ENCODE peak calls at places on chromosomes 6 and 20, in ten cellular contexts. X is Panc1; Q is upper lobe of right lung; E is neuronal stem cell; O is WERI-Rb-1; S is ovary; T is naive thymus-derived CD4-positive, alpha-beta T cell; Y is tibial artery; J is cardiac muscle cell; H is psoas muscle. D is an unnamed sample.

GRCh38 chr6:108562503-108562993 is 1.8 kb downstream of the FOXO3 start:
- DNase-seq in X (peak; percentile 93), Q (peak; percentile 82), E (peak; percentile 47), O (peak; percentile 72), S (peak; percentile 70), T (no peak), Y (peak; percentile 83), J (peak; percentile 72), H (peak; percentile 56), D (peak; percentile 77)

GRCh38 chr6:154705471-154706113 is 27.6 kb upstream of the SCAF8 start:
- DNase-seq in X (peak; percentile 2), Q (no peak), E (no peak), O (no peak), S (no peak), T (no peak), Y (no peak), J (no peak), H (no peak), D (no peak)

GRCh38 chr6:143744593-143745151 is 66.9 kb downstream of the PHACTR2 start:
- DNase-seq in X (no peak), Q (no peak), E (no peak), O (no peak), S (no peak), T (no peak), Y (no peak), J (no peak), H (no peak), D (no peak)

GRCh38 chr20:57450419-57450818 is 59.2 kb downstream of the RBM38 start:
- DNase-seq in X (no peak), Q (peak; percentile 82), E (no peak), O (no peak), S (no peak), T (no peak), Y (peak; percentile 80), J (no peak), H (peak; percentile 41), D (peak; percentile 65)

GRCh38 chr20:31698803-31699718 is 23.6 kb downstream of the BCL2L1 start:
- DNase-seq in X (peak; percentile 99), Q (no peak), E (no peak), O (peak; percentile 33), S (no peak), T (no peak), Y (peak; percentile 86), J (no peak), H (peak; percentile 54), D (peak; percentile 62)

GRCh38 chr20:39851459-39851858 is 837.6 kb downstream of the MAFB start:
- DNase-seq in X (no peak), Q (no peak), E (no peak), O (no peak), S (no peak), T (no peak), Y (no peak), J (no peak), H (no peak), D (no peak)

GRCh38 chr6:124830506-124830905 is 131.7 kb upstream of the RNF217 start:
- DNase-seq in X (no peak), Q (no peak), E (no peak), O (no peak), S (no peak), T (no peak), Y (no peak), J (no peak), H (no peak), D (no peak)

GRCh38 chr6:152552616-152553209 is 84.4 kb downstream of the SYNE1 start:
- DNase-seq in X (peak; percentile 53), Q (peak; percentile 74), E (peak; percentile 54), O (peak; percentile 75), S (peak; percentile 84), T (peak; percentile 5), Y (peak; percentile 68), J (peak; percentile 80), H (peak; percentile 51), D (peak; percentile 57)

DNA sequence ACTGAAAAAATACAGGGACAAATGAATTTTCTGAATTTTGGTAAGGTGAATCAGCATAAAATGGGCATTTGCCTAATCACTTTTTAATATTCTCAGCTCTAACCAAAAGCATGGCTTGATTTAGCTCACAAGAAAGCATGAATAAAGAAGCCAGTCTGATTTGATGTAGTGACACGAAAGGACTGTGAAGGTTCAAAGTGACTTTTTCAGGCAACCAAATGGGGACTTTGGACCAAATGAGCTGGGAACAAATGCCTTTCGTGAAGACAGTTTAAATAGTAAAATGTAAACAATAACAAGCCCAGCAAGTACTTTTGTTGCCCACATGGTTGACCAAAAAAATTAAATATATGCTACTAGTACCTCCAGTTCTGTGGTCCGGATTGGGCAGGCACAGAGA is 12.9 kb upstream of the CBLN4 start:
- DNase-seq in X (no peak), Q (no peak), E (no peak), O (no peak), S (no peak), T (no peak), Y (no peak), J (no peak), H (no peak), D (no peak)
- H3K9me3 ChIP-seq in X (no peaks in the 10 kb centered on the region), Q (no peaks in the 10 kb centered on the region), E (no peaks in the 10 kb centered on the region), O (no peaks in the 10 kb centered on the region), S (no peaks in the 10 kb centered on the region), T (no peaks in the 10 kb centered on the region), Y (no peaks in the 10 kb centered on the region), J (no peaks in the 10 kb centered on the region), H (no peaks in the 10 kb centered on the region), D (no peaks in the 10 kb centered on the region)

GRCh38 chr6:17986656-17987575 is 519 bp downstream of the KIF13A start:
- DNase-seq in X (no peak), Q (peak; percentile 85), E (peak; percentile 42), O (peak; percentile 61), S (peak; percentile 68), T (peak; percentile 12), Y (peak; percentile 87), J (peak; percentile 70), H (peak; percentile 53), D (peak; percentile 69)

GRCh38 chr6:17983712-17984111 is 3.7 kb downstream of the KIF13A start:
- DNase-seq in X (no peak), Q (no peak), E (no peak), O (no peak), S (no peak), T (no peak), Y (no peak), J (no peak), H (no peak), D (no peak)

GRCh38 chr6:17984399-17984798 is 3.0 kb downstream of the KIF13A start:
- DNase-seq in X (no peak), Q (no peak), E (no peak), O (no peak), S (no peak), T (no peak), Y (no peak), J (no peak), H (no peak), D (no peak)

GRCh38 chr6:17985934-17986655 is 1.3 kb downstream of the KIF13A start:
- DNase-seq in X (no peak), Q (no peak), E (no peak), O (no peak), S (no peak), T (no peak), Y (no peak), J (no peak), H (no peak), D (no peak)

DNA sequence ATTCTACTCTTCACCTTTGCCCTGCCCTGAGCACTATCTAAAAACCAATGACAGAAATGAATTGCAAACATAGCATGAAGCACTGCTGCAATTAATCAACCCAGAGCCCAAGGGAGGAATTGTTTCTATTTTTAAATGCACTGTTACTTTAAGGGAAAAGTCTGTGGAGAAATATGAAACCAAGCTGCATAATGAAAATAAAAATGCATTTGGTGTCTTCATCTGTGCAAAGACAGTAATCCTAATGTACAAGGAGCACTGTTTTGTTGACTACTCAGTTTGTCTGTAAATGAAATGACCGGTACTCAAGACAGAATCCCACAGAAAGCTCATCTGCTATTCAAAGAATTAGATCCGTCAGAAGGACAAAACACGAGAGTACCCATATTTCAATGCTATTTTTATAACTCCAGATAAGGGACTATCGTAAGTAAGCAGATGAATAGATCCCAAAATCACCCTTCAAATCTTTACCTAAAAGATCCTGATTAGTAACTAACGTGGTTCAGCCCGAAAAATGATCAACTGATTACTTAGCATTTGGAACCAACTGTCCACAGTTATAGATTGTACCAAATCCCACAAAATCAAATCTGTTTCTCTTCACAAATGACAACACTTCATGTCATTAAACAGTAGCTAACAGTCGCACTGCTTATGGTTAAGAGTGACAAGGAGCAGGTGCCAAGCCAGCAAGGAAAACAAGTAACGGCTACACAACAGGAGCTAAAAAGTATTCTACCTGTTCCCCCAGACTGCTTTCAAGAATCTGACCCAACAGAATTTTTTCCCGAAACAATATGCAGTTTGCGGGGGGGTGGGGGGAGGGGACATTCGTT is 2.4 kb downstream of the KIF13A start:
- DNase-seq in X (no peak), Q (no peak), E (no peak), O (no peak), S (no peak), T (no peak), Y (no peak), J (peak; percentile 53), H (no peak), D (no peak)
- H3K27ac ChIP-seq in X (peak overlapping the region; percentile 39), Q (no peak overlapping the region), E (no peak overlapping the region), O (no peak overlapping the region), S (peak overlapping the region; percentile 28), T (no peak overlapping the region), Y (peak overlapping the region; percentile 90), J (peak overlapping the region; percentile 94), H (peak overlapping the region; percentile 91), D (peak overlapping the region; percentile 99)

GRCh38 chr6:137185290-137185689 is 11.8 kb upstream of the IL22RA2 start:
- DNase-seq in X (no peak), Q (no peak), E (no peak), O (no peak), S (no peak), T (no peak), Y (no peak), J (no peak), H (no peak), D (no peak)

GRCh38 chr6:137190710-137191109 is 17.3 kb upstream of the IL22RA2 start:
- DNase-seq in X (no peak), Q (no peak), E (no peak), O (no peak), S (no peak), T (no peak), Y (no peak), J (no peak), H (no peak), D (no peak)

GRCh38 chr6:137191670-137192069 is 18.2 kb upstream of the IL22RA2 start:
- DNase-seq in X (no peak), Q (no peak), E (no peak), O (no peak), S (no peak), T (no peak), Y (no peak), J (no peak), H (no peak), D (no peak)

GRCh38 chr6:137191238-137191637 is 17.8 kb upstream of the IL22RA2 start:
- DNase-seq in X (no peak), Q (no peak), E (no peak), O (no peak), S (no peak), T (no peak), Y (no peak), J (no peak), H (no peak), D (no peak)

DNA sequence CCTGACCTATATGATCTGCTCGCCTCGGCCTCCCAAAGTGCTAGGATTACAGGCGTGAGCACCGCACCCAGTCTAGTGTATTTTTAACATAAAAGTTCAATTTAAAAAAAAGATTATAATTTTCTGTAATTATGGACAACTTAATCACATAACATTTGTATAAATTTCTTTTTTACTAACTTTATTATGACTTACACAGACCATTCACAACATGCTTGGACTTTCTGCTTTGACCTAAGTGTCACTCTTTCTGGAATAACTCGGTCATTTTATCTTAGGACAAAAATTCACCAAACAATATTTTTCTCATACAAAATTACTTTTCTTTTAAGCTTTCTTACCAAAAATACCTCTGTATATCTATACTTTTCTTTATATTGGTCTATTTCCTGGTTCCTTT is 15.4 kb upstream of the IL22RA2 start:
- DNase-seq in X (no peak), Q (no peak), E (peak; percentile 27), O (no peak), S (no peak), T (no peak), Y (no peak), J (peak; percentile 7), H (no peak), D (no peak)
- H3K9me3 ChIP-seq in X (peaks cover 20% of the 10 kb centered on the region), Q (peaks cover 6% of the 10 kb centered on the region), E (peaks cover 21% of the 10 kb centered on the region), O (peaks cover 23% of the 10 kb centered on the region), S (no peaks in the 10 kb centered on the region), T (no peaks in the 10 kb centered on the region), Y (peaks cover 2% of the 10 kb centered on the region), J (peaks cover 3% of the 10 kb centered on the region), H (peaks cover 19% of the 10 kb centered on the region), D (peaks cover 27% of the 10 kb centered on the region)

DNA sequence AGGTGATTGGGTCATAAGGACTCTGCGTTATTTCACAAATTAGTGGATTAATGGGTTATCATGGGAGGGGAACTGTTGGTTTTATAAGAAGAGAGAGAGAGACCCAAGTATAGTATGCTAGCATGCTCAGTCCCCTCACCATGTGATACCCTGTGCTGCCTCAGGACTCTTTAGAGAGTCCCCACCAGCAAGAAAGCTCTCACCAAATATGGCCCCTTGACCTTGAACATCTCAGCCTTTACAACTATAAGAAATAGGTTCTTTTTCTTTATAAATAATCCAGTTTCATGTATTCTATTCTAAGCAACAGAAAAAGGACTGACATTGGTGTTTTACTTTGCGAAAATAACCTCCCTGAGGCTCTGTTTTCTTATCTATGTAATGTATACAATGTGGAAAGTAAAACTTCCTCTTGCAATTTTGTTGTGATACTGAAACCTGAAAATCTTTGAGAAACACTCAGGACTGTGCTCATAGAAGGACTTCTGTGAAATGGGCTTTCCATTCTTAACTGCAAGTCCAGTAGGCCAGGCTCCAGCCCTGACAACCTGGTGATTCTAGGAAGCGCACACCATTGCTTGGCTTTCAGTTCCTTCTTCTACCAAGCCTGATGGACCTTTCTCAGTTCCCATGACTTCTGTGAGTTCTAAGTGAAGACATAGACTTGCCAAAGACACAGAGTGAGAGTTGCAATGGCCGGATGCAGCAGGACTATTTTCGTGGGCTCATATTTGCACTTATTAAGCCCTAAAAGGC is 21.9 kb downstream of the SIRPD start:
- DNase-seq in X (no peak), Q (peak; percentile 68), E (no peak), O (no peak), S (no peak), T (no peak), Y (no peak), J (no peak), H (no peak), D (no peak)
- H3K27ac ChIP-seq in X (no peak overlapping the region), Q (no peak overlapping the region), E (no peak overlapping the region), O (no peak overlapping the region), S (no peak overlapping the region), T (no peak overlapping the region), Y (no peak overlapping the region), J (no peak overlapping the region), H (no peak overlapping the region), D (no peak overlapping the region)